ENCODE peak calls at places on chromosomes 7 and 10, in five cellular contexts. J is suprapubic skin, W is chondrocyte, P is HL-60, M is uterus. Z is an unnamed sample.

GRCh38 chr10:62082729-62083412 is 181.4 kb downstream of the ARID5B start:
- DNase-seq in J (no peak), W (no peak), M (no peak), P (no peak), Z (no peak)

GRCh38 chr10:77898323-77899079 is 28.1 kb downstream of the DLG5 start:
- DNase-seq in P (no peak), W (no peak), M (no peak), J (no peak), Z (no peak)

GRCh38 chr7:117619690-117620089 is 139.9 kb downstream of the CFTR start:
- DNase-seq in W (no peak), P (no peak), J (no peak), M (no peak), Z (no peak)

GRCh38 chr7:6198687-6199595 is 73.5 kb downstream of the CYTH3 start:
- DNase-seq in M (no peak), W (no peak), P (no peak), J (no peak), Z (no peak)

GRCh38 chr7:103447073-103447960 is 1.3 kb upstream of the SLC26A5 start:
- DNase-seq in P (peak), M (no peak), W (no peak), J (no peak), Z (peak)

GRCh38 chr10:80168111-80168511 is 35.6 kb downstream of the PLAC9 start:
- DNase-seq in M (no peak), J (no peak), P (no peak), W (peak), Z (no peak)

GRCh38 chr10:58393317-58393716 is 8.1 kb downstream of the TFAM start:
- DNase-seq in P (no peak), J (no peak), W (no peak), M (no peak), Z (no peak)

GRCh38 chr7:80918406-80918805 is 445 bp downstream of the SEMA3C start:
- DNase-seq in P (no peak), W (no peak), J (no peak), M (no peak), Z (peak)

GRCh38 chr7:20172736-20173334 is 44.3 kb downstream of the MACC1 start:
- DNase-seq in J (no peak), W (no peak), P (no peak), M (peak), Z (peak)

GRCh38 chr10:87723500-87723899 is 63.8 kb downstream of the PAPSS2 start:
- DNase-seq in J (no peak), M (no peak), P (no peak), W (no peak), Z (no peak)

GRCh38 chr7:77626515-77627306 is 69.5 kb upstream of the RSBN1L start:
- DNase-seq in M (no peak), W (no peak), P (no peak), J (no peak), Z (no peak)

GRCh38 chr7:151381333-151382078 is 28.3 kb downstream of the WDR86 start:
- DNase-seq in J (no peak), W (peak), M (no peak), P (no peak), Z (peak)

GRCh38 chr7:32447218-32447617 is 43.0 kb downstream of the LSM5 start:
- DNase-seq in J (no peak), P (no peak), W (no peak), M (no peak), Z (no peak)

GRCh38 chr10:97921581-97922377 is 72.1 kb downstream of the GOLGA7B start:
- DNase-seq in W (peak), J (no peak), M (no peak), P (no peak), Z (no peak)

GRCh38 chr10:8036521-8037198 is 17.8 kb upstream of the GATA3 start:
- DNase-seq in M (no peak), P (no peak), J (no peak), W (no peak), Z (no peak)

GRCh38 chr10:121459765-121460453 is 138.3 kb downstream of the FGFR2 start:
- DNase-seq in J (no peak), W (no peak), P (no peak), M (peak), Z (no peak)

GRCh38 chr7:33185786-33186185 is 56.4 kb downstream of the BBS9 start:
- DNase-seq in J (no peak), M (no peak), P (peak), W (no peak), Z (peak)

GRCh38 chr10:29804025-29804852 is 169.5 kb upstream of the SVIL start:
- DNase-seq in W (no peak), J (peak), M (peak), P (no peak), Z (no peak)

GRCh38 chr10:20846263-20846662 is 50.8 kb downstream of the NEBL start:
- DNase-seq in J (no peak), M (no peak), P (no peak), W (no peak), Z (no peak)

GRCh38 chr7:18144171-18144570 is 116.5 kb upstream of the PRPS1L1 start:
- DNase-seq in J (no peak), M (no peak), P (peak), W (no peak), Z (no peak)

GRCh38 chr10:118568327-118568848 is 27.1 kb downstream of the PRLHR start:
- DNase-seq in M (peak), J (no peak), P (no peak), W (no peak), Z (peak)

GRCh38 chr10:124290095-124290795 is 128.5 kb downstream of the OAT start:
- DNase-seq in P (peak), M (no peak), J (peak), W (peak), Z (peak)

GRCh38 chr7:65722361-65722792 is 150.5 kb upstream of the VKORC1L1 start:
- DNase-seq in W (no peak), M (peak), P (no peak), J (no peak), Z (peak)

GRCh38 chr7:112495820-112496462 is 15.2 kb downstream of the LSMEM1 start:
- DNase-seq in W (no peak), M (peak), J (no peak), P (no peak), Z (peak)
- TF ChIP-seq CTCF in W (peak), M (peak), J (peak), P (peak), Z (no peak)

GRCh38 chr7:156435486-156436231 is 204.9 kb upstream of the RNF32 start:
- DNase-seq in J (no peak), P (no peak), W (no peak), M (no peak), Z (no peak)
- TF ChIP-seq CTCF in J (no peak), P (no peak), W (no peak), M (no peak), Z (no peak)

DNA sequence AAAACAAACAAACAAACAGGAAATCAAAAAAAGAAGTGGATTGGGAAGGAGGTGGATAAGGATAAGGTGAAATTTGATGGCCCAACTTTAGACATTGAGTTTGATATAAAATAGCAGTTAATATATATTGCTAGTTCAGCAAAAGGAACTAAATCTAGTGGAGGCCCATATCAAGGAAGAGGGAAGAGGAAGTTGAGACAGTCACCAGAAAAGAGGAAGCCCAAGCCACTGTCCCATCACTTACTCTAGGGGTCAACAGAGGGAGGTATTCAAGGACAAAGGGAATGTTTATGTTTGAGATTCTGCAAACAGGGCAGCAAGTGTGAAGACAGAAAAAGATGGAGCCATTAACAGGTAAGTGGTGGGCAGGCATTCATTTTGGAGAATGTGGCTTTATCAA is 3.7 kb downstream of the LAMTOR4 start:
- DNase-seq in P (peak), W (no peak), J (no peak), M (no peak), Z (peak)
- TF ChIP-seq CTCF in P (no peak), W (no peak), J (no peak), M (no peak), Z (no peak)

DNA sequence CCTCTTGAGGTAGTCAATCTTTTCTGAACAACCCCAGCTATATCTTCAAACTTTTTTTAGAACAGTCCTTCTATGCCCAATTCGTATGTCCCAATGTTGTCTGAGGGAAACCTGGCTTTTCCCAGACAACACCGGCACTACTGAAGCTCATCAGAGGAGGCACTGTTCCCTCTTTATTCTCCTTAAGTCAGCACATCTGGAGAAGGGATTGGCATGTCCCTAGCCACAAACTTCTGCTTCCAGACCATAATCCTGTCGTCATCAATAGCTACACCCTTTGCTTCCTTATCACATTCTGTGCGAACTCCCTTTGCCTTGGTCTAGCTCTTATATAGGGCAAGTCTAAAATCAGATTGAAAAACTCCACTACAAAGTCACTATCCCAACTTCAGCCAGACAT is 22.9 kb downstream of the PON3 start:
- DNase-seq in M (no peak), W (no peak), P (no peak), J (no peak), Z (no peak)
- TF ChIP-seq CTCF in M (no peak), W (no peak), P (no peak), J (no peak), Z (no peak)

Z was measured in GM20000.